ENCODE peak calls at places on chromosomes 16 and 17, in four cellular contexts. Y is H1, L is GM12878, Q is HepG2. U is an unnamed sample.
A peak's percentile ranks its signal among the peaks of the same experiment; 100 is the strongest.

GRCh38 chr17:42101513-42102292 is 3.4 kb upstream of the ZNF385C start:
- DNase-seq in L (no peak), Y (peak; percentile 73), Q (peak; percentile 65), U (peak; percentile 52)

GRCh38 chr17:66713533-66714042 is 121.3 kb upstream of the CACNG5 start:
- DNase-seq in L (peak; percentile 85), Q (no peak), Y (no peak), U (no peak)

GRCh38 chr17:28507567-28508195 is 1.5 kb downstream of the FOXN1 start:
- DNase-seq in Q (no peak), Y (no peak), L (no peak), U (no peak)

GRCh38 chr16:6735631-6736030 is 597.0 kb upstream of the RBFOX1 start:
- DNase-seq in L (no peak), Q (no peak), Y (no peak), U (no peak)

GRCh38 chr16:31333686-31334649 is 21.0 kb upstream of the ITGAX start:
- DNase-seq in Q (peak; percentile 66), Y (no peak), L (no peak), U (peak; percentile 11)

GRCh38 chr16:676565-677297 is 1.3 kb downstream of the RHBDL1 start:
- DNase-seq in Q (no peak), L (no peak), Y (no peak), U (no peak)

GRCh38 chr17:41695954-41696720 is 7.5 kb downstream of the EIF1 start:
- DNase-seq in Y (no peak), L (no peak), Q (peak; percentile 84), U (no peak)

GRCh38 chr17:80970044-80970761 is 21.4 kb upstream of the CHMP6 start:
- DNase-seq in Y (no peak), Q (no peak), L (no peak), U (no peak)

GRCh38 chr16:63426275-63426870 is 1390.1 kb upstream of the CDH8 start:
- DNase-seq in Q (no peak), L (no peak), Y (no peak), U (no peak)

GRCh38 chr17:10309003-10309974 is 63.5 kb downstream of the MYH13 start:
- DNase-seq in Q (no peak), L (no peak), Y (no peak), U (no peak)

GRCh38 chr17:7440823-7441174 is 1.5 kb downstream of the FGF11 start:
- DNase-seq in L (no peak), Q (no peak), Y (no peak), U (no peak)

GRCh38 chr16:70159355-70160348 is 13.9 kb upstream of the CLEC18C start:
- DNase-seq in Y (no peak), L (no peak), Q (no peak), U (no peak)

GRCh38 chr17:56819030-56819429 is 14.7 kb downstream of the C17orf67 start:
- DNase-seq in Y (no peak), Q (no peak), L (no peak), U (no peak)

GRCh38 chr17:17416400-17417360 is 60.1 kb upstream of the MED9 start:
- DNase-seq in L (no peak), Y (no peak), Q (peak; percentile 92), U (no peak)

GRCh38 chr17:2691965-2692780 is 19.4 kb downstream of the CLUH start:
- DNase-seq in Y (no peak), Q (no peak), L (no peak), U (no peak)

GRCh38 chr16:69798466-69798865 is 36.3 kb downstream of the WWP2 start:
- DNase-seq in Q (no peak), L (no peak), Y (no peak), U (no peak)

GRCh38 chr16:10565167-10565566 is 15.2 kb downstream of the EMP2 start:
- DNase-seq in Y (no peak), Q (peak; percentile 66), L (no peak), U (no peak)

GRCh38 chr17:9004132-9004960 is 17.0 kb upstream of the NTN1 start:
- DNase-seq in Y (no peak), Q (no peak), L (no peak), U (no peak)

GRCh38 chr16:76583466-76583865 is 306.3 kb downstream of the CNTNAP4 start:
- DNase-seq in Q (no peak), L (no peak), Y (no peak), U (no peak)

GRCh38 chr17:58367462-58367861 is 15.5 kb upstream of the SUPT4H1 start:
- DNase-seq in Y (no peak), Q (no peak), L (no peak), U (no peak)

GRCh38 chr17:57634713-57635465 is 110.2 kb downstream of the CCDC182 start:
- DNase-seq in Q (no peak), L (no peak), Y (no peak), U (no peak)

GRCh38 chr17:75557852-75558665 is 29.5 kb upstream of the MYO15B start:
- DNase-seq in Y (no peak), L (no peak), Q (no peak), U (no peak)

GRCh38 chr16:25126820-25127232 is 15.3 kb downstream of the LCMT1 start:
- DNase-seq in Q (peak; percentile 35), Y (no peak), L (no peak), U (no peak)

GRCh38 chr16:4404247-4404966 is 12.0 kb downstream of the CORO7 start:
- DNase-seq in L (no peak), Y (peak; percentile 72), Q (peak; percentile 51), U (peak; percentile 70)

GRCh38 chr16:228917-229730 is at the start of gene LUC7L:
- DNase-seq in L (peak; percentile 40), Y (peak; percentile 51), Q (peak; percentile 79), U (peak; percentile 83)

GRCh38 chr17:64773836-64774761 is 112.0 kb upstream of the SMURF2 start:
- DNase-seq in Q (peak; percentile 91), L (no peak), Y (peak; percentile 72), U (peak; percentile 60)

GRCh38 chr17:42748202-42748905 is 3.5 kb upstream of the EZH1 start:
- DNase-seq in Q (no peak), L (no peak), Y (no peak), U (no peak)

GRCh38 chr17:68957944-68958343 is 2.8 kb upstream of the ABCA8 start:
- DNase-seq in Q (no peak), Y (no peak), L (no peak), U (no peak)

GRCh38 chr17:68950725-68951124 is 4.5 kb downstream of the ABCA8 start:
- DNase-seq in Y (no peak), Q (no peak), L (no peak), U (no peak)

GRCh38 chr17:68955181-68955841 is at the start of gene ABCA8:
- DNase-seq in Y (no peak), Q (no peak), L (no peak), U (no peak)

GRCh38 chr17:68953340-68953997 is 1.7 kb downstream of the ABCA8 start:
- DNase-seq in Y (no peak), Q (no peak), L (no peak), U (no peak)

DNA sequence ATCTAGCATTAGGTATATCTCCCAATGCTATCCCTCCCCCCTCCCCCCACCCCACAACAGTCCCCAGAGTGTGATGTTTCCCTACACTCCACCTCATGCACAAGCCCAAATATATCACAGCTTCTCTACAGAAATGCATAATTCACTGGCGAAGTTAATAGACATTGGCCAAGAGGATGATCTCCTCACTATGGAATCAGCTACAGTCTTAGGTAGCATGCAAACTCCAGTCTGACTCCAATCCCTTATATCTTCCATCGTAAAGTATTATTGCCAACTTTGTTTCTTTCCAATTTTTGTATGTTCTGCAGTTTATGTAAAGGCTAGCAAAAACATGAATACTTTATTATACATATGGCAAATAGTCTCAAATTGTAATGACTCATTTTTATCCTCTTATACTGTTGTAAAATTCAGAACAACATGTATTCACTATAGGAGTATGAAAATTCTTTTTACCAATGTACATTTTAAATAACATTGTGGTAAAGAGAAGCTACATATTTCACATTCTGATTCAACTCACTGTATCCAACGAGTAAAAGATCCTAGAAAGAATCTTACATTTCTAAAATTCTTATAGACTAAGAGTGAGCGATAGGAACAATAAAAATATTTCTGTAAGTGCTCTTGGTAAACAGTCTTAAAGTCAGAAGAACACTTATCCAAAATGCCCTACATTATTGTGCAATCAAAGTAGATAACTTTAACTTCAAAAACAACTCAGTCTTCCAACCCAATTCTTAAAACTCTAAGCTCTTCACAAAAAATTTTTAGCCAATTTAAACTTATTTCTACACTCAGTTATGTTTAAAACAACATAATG is 833 bp downstream of the ABCA8 start:
- DNase-seq in Y (no peak), Q (no peak), L (no peak), U (no peak)
- H3K4me3 ChIP-seq in Y (no peak overlapping the region), Q (no peak overlapping the region), L (no peak overlapping the region), U (no peak overlapping the region)

GRCh38 chr17:77831497-77832179 is 126.9 kb upstream of the TNRC6C start:
- DNase-seq in Q (no peak), Y (no peak), L (no peak), U (no peak)
- TF ChIP-seq ZNF274 in Q (no peak), Y (no peak), L (no peak), U (no peak)

DNA sequence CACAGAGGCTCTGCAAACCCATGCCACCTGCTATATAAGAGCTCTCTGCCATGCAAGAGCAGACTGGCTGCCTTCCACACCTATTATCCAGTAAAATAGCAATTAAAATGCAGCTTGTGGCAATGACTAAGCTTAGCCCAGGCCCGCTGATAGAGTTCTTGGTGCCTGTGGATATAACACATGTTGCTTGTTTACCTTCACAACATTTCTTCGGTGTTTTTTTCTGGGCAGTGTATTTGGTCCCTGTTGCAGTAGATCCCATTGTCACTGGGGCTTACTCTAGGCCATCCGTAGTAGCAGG is 63.5 kb downstream of the SPECC1 start:
- DNase-seq in Y (no peak), Q (no peak), L (no peak), U (no peak)
- TF ChIP-seq SUZ12 in Y (no peak), Q (no peak), L (no peak), U (no peak)

GRCh38 chr17:83088451-83089321 is 9.3 kb downstream of the METRNL start:
- DNase-seq in L (no peak), Q (no peak), Y (no peak), U (no peak)
- H3K4me3 ChIP-seq in L (no peak overlapping the region), Q (no peak overlapping the region), Y (no peak overlapping the region), U (no peak overlapping the region)

DNA sequence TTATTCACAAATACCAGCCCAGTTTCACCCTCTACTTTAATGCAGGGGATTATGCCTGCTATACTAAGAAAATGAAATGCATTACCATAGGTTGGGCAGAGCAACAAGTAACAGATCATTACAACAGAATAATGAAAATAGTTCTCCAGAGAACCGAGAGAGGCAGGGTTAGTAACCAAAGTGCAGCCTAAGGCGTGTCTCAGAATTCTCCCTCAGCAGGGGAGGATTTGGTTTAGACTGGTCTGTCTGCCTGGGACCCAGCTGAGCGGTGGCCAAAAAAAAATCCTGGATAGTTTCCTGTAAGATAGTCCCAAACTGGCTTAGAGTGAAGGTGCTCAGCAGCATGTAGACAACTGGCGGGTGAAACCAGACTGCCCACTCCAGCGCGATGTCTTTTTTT is 30.8 kb upstream of the ADCY7 start:
- DNase-seq in Q (no peak), L (no peak), Y (no peak), U (no peak)
- TF ChIP-seq ZNF274 in Q (no peak), L (no peak), Y (no peak), U (no peak)

GRCh38 chr16:80317132-80318098 is 223.4 kb upstream of the DYNLRB2 start:
- DNase-seq in L (no peak), Y (no peak), Q (peak; percentile 16), U (no peak)
- TF ChIP-seq SUZ12 in L (no peak), Y (no peak), Q (no peak), U (no peak)

U was measured in NT2/D1.